ENCODE peak calls at places on chromosomes 11 and 22, in ten cellular contexts. V, J, Y, O, T, M, U, E, C and A are unnamed samples.

GRCh38 chr11:108559904-108560303 is 33.7 kb downstream of the EXPH5 start:
- DNase-seq in O (no peak), Y (no peak), E (no peak), C (no peak), J (no peak), M (no peak), U (no peak), V (peak; percentile 76), T (no peak), A (no peak)

GRCh38 chr11:117226388-117227385 is 5.2 kb downstream of the PCSK7 start:
- DNase-seq in Y (peak; percentile 24), E (peak; percentile 30), U (peak; percentile 72), V (peak; percentile 78), C (peak; percentile 48), J (no peak), T (no peak), O (peak; percentile 45), M (peak; percentile 63), A (peak; percentile 81)

GRCh38 chr11:79973701-79974626 is 533.1 kb upstream of the TENM4 start:
- DNase-seq in Y (no peak), M (no peak), U (peak; percentile 82), E (no peak), C (no peak), T (no peak), J (no peak), O (no peak), V (peak; percentile 31), A (no peak)

GRCh38 chr11:22668005-22668796 is 1.8 kb downstream of the GAS2 start:
- DNase-seq in T (no peak), Y (no peak), V (no peak), C (no peak), E (no peak), O (no peak), U (no peak), J (no peak), M (no peak), A (no peak)

GRCh38 chr11:107006076-107006833 is 12.0 kb downstream of the GUCY1A2 start:
- DNase-seq in E (no peak), V (no peak), J (no peak), M (no peak), C (no peak), T (no peak), O (no peak), U (peak; percentile 1), Y (no peak), A (no peak)

GRCh38 chr11:47233989-47234668 is 14.5 kb downstream of the ACP2 start:
- DNase-seq in M (no peak), O (no peak), Y (no peak), U (peak; percentile 26), T (no peak), C (no peak), V (peak; percentile 67), E (no peak), J (no peak), A (no peak)

GRCh38 chr22:45993841-45994240 is 16.9 kb upstream of the WNT7B start:
- DNase-seq in E (no peak), V (no peak), U (no peak), O (no peak), M (no peak), T (no peak), C (peak; percentile 22), J (no peak), Y (no peak), A (no peak)

GRCh38 chr11:76067099-76067498 is 139.2 kb downstream of the WNT11 start:
- DNase-seq in E (no peak), O (no peak), Y (no peak), J (no peak), T (no peak), V (peak; percentile 35), U (no peak), M (peak; percentile 41), C (no peak), A (no peak)

GRCh38 chr22:47129902-47130301 is 367.5 kb downstream of the TBC1D22A start:
- DNase-seq in C (no peak), Y (no peak), O (no peak), J (no peak), U (no peak), V (no peak), M (no peak), E (no peak), T (peak; percentile 17), A (no peak)

GRCh38 chr11:12803086-12803826 is 129.0 kb downstream of the TEAD1 start:
- DNase-seq in T (no peak), C (no peak), O (no peak), V (peak; percentile 81), Y (no peak), M (no peak), J (no peak), E (no peak), U (no peak), A (no peak)

GRCh38 chr11:119560291-119560690 is 137.3 kb upstream of the THY1 start:
- DNase-seq in T (no peak), U (no peak), V (no peak), O (no peak), C (no peak), M (no peak), E (no peak), J (no peak), Y (no peak), A (no peak)

GRCh38 chr11:130533113-130533803 is 84.8 kb downstream of the ADAMTS15 start:
- DNase-seq in O (no peak), V (no peak), J (no peak), E (no peak), T (no peak), Y (no peak), U (no peak), C (no peak), M (no peak), A (no peak)

GRCh38 chr11:130136107-130136506 is 23.5 kb upstream of the ST14 start:
- DNase-seq in M (no peak), T (no peak), Y (no peak), C (no peak), J (no peak), U (no peak), O (no peak), V (no peak), E (no peak), A (no peak)

GRCh38 chr22:43789452-43789851 is 22.7 kb downstream of the EFCAB6 start:
- DNase-seq in U (peak; percentile 44), O (no peak), E (no peak), M (no peak), T (peak; percentile 71), Y (no peak), C (no peak), J (no peak), V (peak; percentile 99), A (no peak)

GRCh38 chr11:94175545-94175944 is 46.9 kb downstream of the PANX1 start:
- DNase-seq in J (no peak), Y (no peak), U (no peak), O (no peak), C (no peak), T (no peak), V (peak; percentile 86), M (no peak), E (no peak), A (no peak)

GRCh38 chr11:95337175-95337957 is 106.4 kb upstream of the SESN3 start:
- DNase-seq in M (no peak), T (peak; percentile 80), O (peak; percentile 7), Y (no peak), J (peak; percentile 27), V (peak; percentile 33), E (peak; percentile 5), C (no peak), U (no peak), A (no peak)